ENCODE peak calls at places on chromosomes 3 and 15, in eight cellular contexts. B is NCI-H1930, P is M059J, Y is right cardiac atrium, M is left cardiac atrium, X is AG09319, W is iris pigment epithelial cell, E is GM12878. V is an unnamed sample.

GRCh38 chr3:46472056-46472455 is 7.4 kb upstream of the LTF start:
- DNase-seq in E (no peak), M (no peak), Y (no peak), W (no peak), X (no peak), B (no peak), P (no peak), V (no peak)

GRCh38 chr15:34721157-34721801 is 33.5 kb downstream of the GJD2 start:
- DNase-seq in W (no peak), P (no peak), E (no peak), B (no peak), Y (no peak), M (no peak), X (no peak), V (no peak)

GRCh38 chr15:81573098-81573746 is 199.2 kb upstream of the TMC3 start:
- DNase-seq in B (no peak), W (no peak), Y (no peak), X (no peak), E (no peak), M (no peak), P (no peak), V (no peak)

GRCh38 chr3:126535636-126536035 is 11.7 kb downstream of the CHST13 start:
- DNase-seq in P (no peak), E (no peak), X (no peak), W (no peak), Y (no peak), M (peak), B (no peak), V (no peak)

GRCh38 chr15:50542051-50542450 is 4.4 kb downstream of the USP50 start:
- DNase-seq in E (no peak), B (no peak), W (peak), P (no peak), Y (no peak), M (no peak), X (peak), V (no peak)

GRCh38 chr15:95946241-95946640 is 384.3 kb upstream of the NR2F2 start:
- DNase-seq in P (no peak), M (no peak), B (no peak), Y (no peak), W (no peak), X (no peak), E (no peak), V (no peak)

GRCh38 chr3:137988152-137988551 is 21.8 kb upstream of the CLDN18 start:
- DNase-seq in W (no peak), P (no peak), E (peak), X (no peak), M (no peak), Y (no peak), B (peak), V (no peak)

GRCh38 chr15:69540622-69541021 is 88.0 kb downstream of the RPLP1 start:
- DNase-seq in Y (no peak), E (no peak), P (no peak), W (no peak), B (no peak), X (no peak), M (no peak), V (no peak)

GRCh38 chr15:85756411-85757072 is 38.2 kb downstream of the KLHL25 start:
- DNase-seq in M (no peak), X (no peak), E (no peak), B (no peak), Y (no peak), P (no peak), W (peak), V (peak)

GRCh38 chr3:31550452-31551251 is 17.9 kb downstream of the STT3B start:
- DNase-seq in B (no peak), W (peak), X (no peak), E (no peak), M (no peak), Y (no peak), P (peak), V (no peak)

GRCh38 chr3:34793066-34793465 is 846.3 kb upstream of the ARPP21 start:
- DNase-seq in B (no peak), Y (no peak), E (no peak), M (no peak), X (no peak), P (peak), W (no peak), V (no peak)

GRCh38 chr15:80203361-80203885 is 48.6 kb downstream of the CTXND1 start:
- DNase-seq in P (no peak), Y (no peak), M (no peak), W (no peak), E (no peak), X (no peak), B (no peak), V (no peak)

GRCh38 chr3:48042071-48042760 is 26.0 kb upstream of the MAP4 start:
- DNase-seq in X (no peak), E (peak), P (peak), M (no peak), W (peak), B (no peak), Y (no peak), V (no peak)

GRCh38 chr3:19940643-19941042 is 6.3 kb upstream of the RAB5A start:
- DNase-seq in M (no peak), X (no peak), Y (no peak), E (no peak), P (no peak), W (no peak), B (no peak), V (no peak)

GRCh38 chr3:33385423-33385822 is 54.8 kb downstream of the UBP1 start:
- DNase-seq in M (no peak), X (no peak), B (no peak), E (no peak), P (no peak), Y (no peak), W (no peak), V (no peak)

GRCh38 chr3:15428539-15428938 is 1.1 kb downstream of the EAF1 start:
- DNase-seq in M (no peak), X (no peak), B (no peak), P (peak), E (no peak), Y (no peak), W (peak), V (no peak)

GRCh38 chr15:92059036-92059970 is 205.8 kb downstream of the SLCO3A1 start:
- DNase-seq in W (no peak), B (no peak), P (no peak), X (no peak), Y (no peak), M (peak), E (no peak), V (no peak)

GRCh38 chr3:71726106-71726505 is 904 bp upstream of the EIF4E3 start:
- DNase-seq in E (no peak), P (no peak), Y (no peak), M (no peak), X (no peak), W (no peak), B (no peak), V (no peak)

GRCh38 chr15:57367556-57367955 is 8.7 kb upstream of the CGNL1 start:
- DNase-seq in M (no peak), P (no peak), Y (no peak), W (no peak), B (no peak), E (no peak), X (no peak), V (no peak)

GRCh38 chr3:176906046-176906905 is 291.0 kb downstream of the TBL1XR1 start:
- DNase-seq in M (no peak), Y (no peak), P (peak), W (peak), X (no peak), B (no peak), E (no peak), V (no peak)

GRCh38 chr3:178483704-178484103 is 52.5 kb upstream of the KCNMB2 start:
- DNase-seq in B (no peak), M (no peak), P (no peak), X (no peak), E (no peak), Y (no peak), W (peak), V (no peak)

GRCh38 chr15:72306211-72306785 is 13.7 kb downstream of the CELF6 start:
- DNase-seq in X (no peak), B (no peak), W (peak), M (no peak), Y (peak), P (peak), E (no peak), V (no peak)

GRCh38 chr3:124599779-124600693 is 130.2 kb upstream of the UMPS start:
- DNase-seq in W (no peak), X (no peak), M (no peak), B (no peak), Y (no peak), E (no peak), P (peak), V (no peak)

GRCh38 chr3:63279442-63279841 is 1.3 kb downstream of the SYNPR start:
- DNase-seq in W (no peak), E (no peak), M (no peak), X (no peak), P (no peak), B (no peak), Y (no peak), V (no peak)

GRCh38 chr15:47711654-47712053 is 5.7 kb upstream of the SEMA6D start:
- DNase-seq in M (no peak), E (no peak), X (no peak), B (no peak), P (no peak), Y (no peak), W (peak), V (no peak)

GRCh38 chr3:37992271-37993066 is 1.9 kb downstream of the VILL start:
- DNase-seq in B (no peak), W (no peak), Y (peak), E (no peak), X (no peak), M (no peak), P (no peak), V (peak)

GRCh38 chr15:78149805-78150751 is 916 bp downstream of the IDH3A start:
- DNase-seq in M (no peak), Y (no peak), P (peak), W (no peak), B (no peak), X (no peak), E (no peak), V (no peak)

V was measured in ovary.